ENCODE peak calls at places on chromosome 13, in ten cellular contexts. One of them, this sample, is unnamed.

GRCh38 chr13:109093988-109094387 is 464.6 kb downstream of the MYO16 start:
- DNase-seq in pancreas: no peak
- DNase-seq in tibial artery: no peak
- DNase-seq in fibroblast of lung: no peak
- DNase-seq in ascending aorta: no peak
- DNase-seq in thoracic aorta: no peak
- DNase-seq in tibial nerve: no peak
- DNase-seq in ovary: no peak
- DNase-seq in cardiac muscle cell: no peak
- DNase-seq in IMR-90: no peak
- DNase-seq in this sample: no peak

GRCh38 chr13:86085890-86086289 is 286.7 kb upstream of the SLITRK6 start:
- DNase-seq in fibroblast of lung: no peak
- DNase-seq in tibial artery: no peak
- DNase-seq in ovary: no peak
- DNase-seq in pancreas: no peak
- DNase-seq in thoracic aorta: no peak
- DNase-seq in tibial nerve: no peak
- DNase-seq in IMR-90: no peak
- DNase-seq in cardiac muscle cell: no peak
- DNase-seq in ascending aorta: no peak
- DNase-seq in this sample: no peak

GRCh38 chr13:99528547-99528946 is 27.3 kb downstream of the TM9SF2 start:
- DNase-seq in ovary: no peak
- DNase-seq in pancreas: no peak
- DNase-seq in cardiac muscle cell: peak
- DNase-seq in tibial nerve: no peak
- DNase-seq in fibroblast of lung: no peak
- DNase-seq in tibial artery: no peak
- DNase-seq in IMR-90: no peak
- DNase-seq in thoracic aorta: no peak
- DNase-seq in ascending aorta: no peak
- DNase-seq in this sample: no peak

GRCh38 chr13:49643003-49643651 is 14.8 kb downstream of the ARL11 start:
- DNase-seq in ascending aorta: no peak
- DNase-seq in cardiac muscle cell: no peak
- DNase-seq in ovary: no peak
- DNase-seq in thoracic aorta: no peak
- DNase-seq in IMR-90: no peak
- DNase-seq in pancreas: no peak
- DNase-seq in fibroblast of lung: no peak
- DNase-seq in tibial artery: no peak
- DNase-seq in tibial nerve: no peak
- DNase-seq in this sample: no peak

GRCh38 chr13:85140192-85140591 is 659.0 kb downstream of the SLITRK6 start:
- DNase-seq in thoracic aorta: no peak
- DNase-seq in ovary: no peak
- DNase-seq in pancreas: no peak
- DNase-seq in ascending aorta: no peak
- DNase-seq in cardiac muscle cell: no peak
- DNase-seq in IMR-90: no peak
- DNase-seq in fibroblast of lung: peak
- DNase-seq in tibial nerve: no peak
- DNase-seq in tibial artery: no peak
- DNase-seq in this sample: no peak

GRCh38 chr13:45242070-45242469 is 41.2 kb upstream of the KCTD4 start:
- DNase-seq in IMR-90: peak
- DNase-seq in pancreas: no peak
- DNase-seq in thoracic aorta: no peak
- DNase-seq in ovary: no peak
- DNase-seq in fibroblast of lung: peak
- DNase-seq in tibial artery: no peak
- DNase-seq in cardiac muscle cell: peak
- DNase-seq in ascending aorta: no peak
- DNase-seq in tibial nerve: no peak
- DNase-seq in this sample: no peak

GRCh38 chr13:50222569-50223332 is 207.5 kb downstream of the KCNRG start:
- DNase-seq in pancreas: peak
- DNase-seq in ascending aorta: peak
- DNase-seq in ovary: no peak
- DNase-seq in thoracic aorta: peak
- DNase-seq in fibroblast of lung: peak
- DNase-seq in tibial artery: peak
- DNase-seq in tibial nerve: peak
- DNase-seq in IMR-90: peak
- DNase-seq in cardiac muscle cell: no peak
- DNase-seq in this sample: no peak

GRCh38 chr13:112176746-112177119 is 109.8 kb downstream of the SOX1 start:
- DNase-seq in ascending aorta: no peak
- DNase-seq in pancreas: no peak
- DNase-seq in IMR-90: no peak
- DNase-seq in cardiac muscle cell: no peak
- DNase-seq in tibial nerve: no peak
- DNase-seq in fibroblast of lung: no peak
- DNase-seq in ovary: no peak
- DNase-seq in tibial artery: no peak
- DNase-seq in thoracic aorta: no peak
- DNase-seq in this sample: no peak

GRCh38 chr13:100208596-100208995 is 119.7 kb downstream of the PCCA start:
- DNase-seq in thoracic aorta: no peak
- DNase-seq in ovary: no peak
- DNase-seq in pancreas: no peak
- DNase-seq in IMR-90: peak
- DNase-seq in tibial artery: no peak
- DNase-seq in ascending aorta: no peak
- DNase-seq in cardiac muscle cell: no peak
- DNase-seq in fibroblast of lung: no peak
- DNase-seq in tibial nerve: no peak
- DNase-seq in this sample: no peak

GRCh38 chr13:102915393-102915792 is 69.6 kb downstream of the ERCC5 start:
- DNase-seq in ovary: no peak
- DNase-seq in thoracic aorta: no peak
- DNase-seq in fibroblast of lung: no peak
- DNase-seq in cardiac muscle cell: no peak
- DNase-seq in ascending aorta: no peak
- DNase-seq in IMR-90: no peak
- DNase-seq in tibial artery: no peak
- DNase-seq in pancreas: no peak
- DNase-seq in tibial nerve: no peak
- DNase-seq in this sample: no peak

GRCh38 chr13:33606692-33607091 is 211.3 kb upstream of the RFC3 start:
- DNase-seq in pancreas: no peak
- DNase-seq in tibial nerve: no peak
- DNase-seq in ascending aorta: no peak
- DNase-seq in ovary: no peak
- DNase-seq in IMR-90: no peak
- DNase-seq in tibial artery: no peak
- DNase-seq in fibroblast of lung: no peak
- DNase-seq in thoracic aorta: no peak
- DNase-seq in cardiac muscle cell: peak
- DNase-seq in this sample: no peak

GRCh38 chr13:29830000-29830399 is 20.4 kb downstream of the UBL3 start:
- DNase-seq in tibial nerve: no peak
- DNase-seq in ovary: no peak
- DNase-seq in ascending aorta: no peak
- DNase-seq in cardiac muscle cell: no peak
- DNase-seq in pancreas: no peak
- DNase-seq in tibial artery: no peak
- DNase-seq in fibroblast of lung: no peak
- DNase-seq in thoracic aorta: no peak
- DNase-seq in IMR-90: no peak
- DNase-seq in this sample: no peak

GRCh38 chr13:80116107-80116506 is 224.8 kb downstream of the SPRY2 start:
- DNase-seq in ascending aorta: no peak
- DNase-seq in thoracic aorta: no peak
- DNase-seq in tibial nerve: no peak
- DNase-seq in tibial artery: no peak
- DNase-seq in ovary: no peak
- DNase-seq in fibroblast of lung: peak
- DNase-seq in IMR-90: peak
- DNase-seq in pancreas: no peak
- DNase-seq in cardiac muscle cell: no peak
- DNase-seq in this sample: no peak

GRCh38 chr13:80117515-80117914 is 223.4 kb downstream of the SPRY2 start:
- DNase-seq in ascending aorta: no peak
- DNase-seq in IMR-90: no peak
- DNase-seq in ovary: no peak
- DNase-seq in thoracic aorta: no peak
- DNase-seq in fibroblast of lung: no peak
- DNase-seq in pancreas: no peak
- DNase-seq in tibial artery: no peak
- DNase-seq in tibial nerve: no peak
- DNase-seq in cardiac muscle cell: no peak
- DNase-seq in this sample: no peak

GRCh38 chr13:80115616-80116015 is 225.3 kb downstream of the SPRY2 start:
- DNase-seq in ovary: no peak
- DNase-seq in pancreas: no peak
- DNase-seq in fibroblast of lung: no peak
- DNase-seq in ascending aorta: no peak
- DNase-seq in IMR-90: no peak
- DNase-seq in tibial nerve: no peak
- DNase-seq in thoracic aorta: no peak
- DNase-seq in cardiac muscle cell: no peak
- DNase-seq in tibial artery: no peak
- DNase-seq in this sample: no peak

GRCh38 chr13:80118507-80118906 is 222.4 kb downstream of the SPRY2 start:
- DNase-seq in tibial nerve: no peak
- DNase-seq in fibroblast of lung: no peak
- DNase-seq in pancreas: no peak
- DNase-seq in ovary: no peak
- DNase-seq in IMR-90: no peak
- DNase-seq in cardiac muscle cell: no peak
- DNase-seq in ascending aorta: no peak
- DNase-seq in tibial artery: no peak
- DNase-seq in thoracic aorta: no peak
- DNase-seq in this sample: no peak

DNA sequence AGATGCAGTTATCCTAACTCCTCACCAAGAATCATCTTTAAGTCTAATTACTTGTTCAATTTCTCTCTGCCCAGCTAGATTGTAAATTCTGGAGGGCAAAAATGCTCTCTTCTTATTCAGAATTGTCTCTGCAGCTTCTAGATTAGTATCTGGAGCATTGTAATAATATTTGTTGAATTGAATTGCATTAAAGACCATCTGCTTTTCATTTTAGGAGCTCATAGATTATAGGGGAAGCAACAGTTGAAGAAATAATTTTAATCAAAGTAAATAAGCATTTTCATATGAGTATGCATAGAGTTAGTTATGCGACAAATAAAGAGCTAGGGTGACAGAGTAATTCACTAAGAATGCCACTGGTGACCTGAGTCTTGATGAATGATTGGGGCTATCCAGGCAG is 222.8 kb downstream of the SPRY2 start:
- DNase-seq in tibial artery: no peak
- DNase-seq in fibroblast of lung: no peak
- DNase-seq in pancreas: no peak
- DNase-seq in IMR-90: no peak
- DNase-seq in thoracic aorta: no peak
- DNase-seq in ovary: no peak
- DNase-seq in tibial nerve: no peak
- DNase-seq in ascending aorta: no peak
- DNase-seq in cardiac muscle cell: no peak
- DNase-seq in this sample: no peak
- H3K27ac ChIP-seq in tibial artery: no peak
- H3K27ac ChIP-seq in fibroblast of lung: no peak
- H3K27ac ChIP-seq in pancreas: no peak
- H3K27ac ChIP-seq in IMR-90: no peak
- H3K27ac ChIP-seq in thoracic aorta: no peak
- H3K27ac ChIP-seq in ovary: no peak
- H3K27ac ChIP-seq in tibial nerve: no peak
- H3K27ac ChIP-seq in ascending aorta: no peak
- H3K27ac ChIP-seq in cardiac muscle cell: no peak
- H3K27ac ChIP-seq in this sample: no peak

GRCh38 chr13:97749174-97749573 is 204.3 kb upstream of the IPO5 start:
- DNase-seq in thoracic aorta: no peak
- DNase-seq in ascending aorta: no peak
- DNase-seq in tibial nerve: no peak
- DNase-seq in cardiac muscle cell: no peak
- DNase-seq in IMR-90: peak
- DNase-seq in tibial artery: no peak
- DNase-seq in pancreas: no peak
- DNase-seq in fibroblast of lung: peak
- DNase-seq in ovary: no peak
- DNase-seq in this sample: no peak
- TF ChIP-seq CTCF in thoracic aorta: no peak
- TF ChIP-seq CTCF in ascending aorta: no peak
- TF ChIP-seq CTCF in tibial nerve: no peak
- TF ChIP-seq CTCF in cardiac muscle cell: peak
- TF ChIP-seq CTCF in IMR-90: no peak
- TF ChIP-seq CTCF in tibial artery: no peak
- TF ChIP-seq CTCF in pancreas: no peak
- TF ChIP-seq CTCF in fibroblast of lung: no peak
- TF ChIP-seq CTCF in ovary: no peak
- TF ChIP-seq CTCF in this sample: no peak

GRCh38 chr13:61700663-61701062 is 285.0 kb upstream of the PCDH20 start:
- DNase-seq in tibial artery: no peak
- DNase-seq in IMR-90: no peak
- DNase-seq in thoracic aorta: no peak
- DNase-seq in pancreas: no peak
- DNase-seq in ovary: no peak
- DNase-seq in cardiac muscle cell: no peak
- DNase-seq in fibroblast of lung: no peak
- DNase-seq in tibial nerve: no peak
- DNase-seq in ascending aorta: no peak
- DNase-seq in this sample: no peak
- H3K27ac ChIP-seq in tibial artery: no peak
- H3K27ac ChIP-seq in IMR-90: no peak
- H3K27ac ChIP-seq in thoracic aorta: no peak
- H3K27ac ChIP-seq in pancreas: no peak
- H3K27ac ChIP-seq in ovary: no peak
- H3K27ac ChIP-seq in cardiac muscle cell: no peak
- H3K27ac ChIP-seq in fibroblast of lung: no peak
- H3K27ac ChIP-seq in tibial nerve: no peak
- H3K27ac ChIP-seq in ascending aorta: no peak
- H3K27ac ChIP-seq in this sample: no peak

GRCh38 chr13:97573011-97573410 is 139.0 kb downstream of the RAP2A start:
- DNase-seq in thoracic aorta: no peak
- DNase-seq in ovary: no peak
- DNase-seq in cardiac muscle cell: no peak
- DNase-seq in IMR-90: peak
- DNase-seq in fibroblast of lung: no peak
- DNase-seq in ascending aorta: no peak
- DNase-seq in tibial nerve: no peak
- DNase-seq in tibial artery: no peak
- DNase-seq in pancreas: no peak
- DNase-seq in this sample: no peak

GRCh38 chr13:97577026-97577425 is 143.1 kb downstream of the RAP2A start:
- DNase-seq in tibial artery: no peak
- DNase-seq in fibroblast of lung: no peak
- DNase-seq in pancreas: no peak
- DNase-seq in tibial nerve: no peak
- DNase-seq in IMR-90: no peak
- DNase-seq in ovary: no peak
- DNase-seq in ascending aorta: no peak
- DNase-seq in thoracic aorta: no peak
- DNase-seq in cardiac muscle cell: no peak
- DNase-seq in this sample: no peak

DNA sequence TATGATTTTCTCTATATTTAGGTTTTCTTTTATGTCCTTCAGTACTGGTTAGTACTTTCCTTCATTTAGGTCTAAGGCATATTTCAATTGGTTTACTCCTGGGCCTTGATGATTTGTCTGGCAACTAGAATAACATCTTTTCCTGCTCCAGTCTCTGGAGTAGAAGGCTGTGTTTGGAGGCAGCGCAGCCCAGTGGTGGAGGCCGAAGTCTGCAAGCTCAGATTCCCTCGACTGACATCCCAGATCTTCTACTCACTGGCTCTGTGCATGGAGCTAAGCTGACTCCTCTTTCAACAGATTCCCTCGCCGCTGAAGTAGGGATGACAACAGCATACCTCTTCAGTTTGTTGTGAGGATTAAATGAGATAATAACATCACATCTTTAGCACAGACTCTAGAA is 141.0 kb downstream of the RAP2A start:
- DNase-seq in fibroblast of lung: peak
- DNase-seq in ascending aorta: no peak
- DNase-seq in thoracic aorta: no peak
- DNase-seq in tibial nerve: no peak
- DNase-seq in pancreas: no peak
- DNase-seq in tibial artery: no peak
- DNase-seq in ovary: no peak
- DNase-seq in cardiac muscle cell: peak
- DNase-seq in IMR-90: peak
- DNase-seq in this sample: no peak
- TF ChIP-seq CTCF in fibroblast of lung: peak
- TF ChIP-seq CTCF in ascending aorta: no peak
- TF ChIP-seq CTCF in thoracic aorta: no peak
- TF ChIP-seq CTCF in tibial nerve: peak
- TF ChIP-seq CTCF in pancreas: no peak
- TF ChIP-seq CTCF in tibial artery: no peak
- TF ChIP-seq CTCF in ovary: no peak
- TF ChIP-seq CTCF in cardiac muscle cell: peak
- TF ChIP-seq CTCF in IMR-90: peak
- TF ChIP-seq CTCF in this sample: no peak

This sample was measured in suprapubic skin.